ENCODE peak calls at places on chromosomes 12 and 14, in eight cellular contexts. U, K, O, Q, D, X, V and F are unnamed samples.

GRCh38 chr12:7937867-7938506 is 2.0 kb upstream of the SLC2A3 start:
- DNase-seq in K (no peak), U (no peak), V (peak), X (no peak), Q (no peak), D (no peak), O (no peak), F (peak)

GRCh38 chr12:34398366-34398705 is 376.0 kb downstream of the ALG10 start:
- DNase-seq in K (no peak), X (no peak), V (peak), Q (no peak), U (peak), O (peak), D (peak), F (no peak)

GRCh38 chr14:45716506-45716905 is 463.5 kb upstream of the MIS18BP1 start:
- DNase-seq in V (no peak), O (no peak), Q (no peak), U (no peak), X (no peak), K (no peak), D (no peak), F (no peak)

GRCh38 chr14:82342596-82342995 is 808.9 kb upstream of the SEL1L start:
- DNase-seq in K (no peak), V (no peak), U (no peak), D (no peak), O (no peak), X (no peak), Q (no peak), F (no peak)

GRCh38 chr12:104733717-104734175 is 224.3 kb downstream of the SLC41A2 start:
- DNase-seq in U (peak), O (peak), V (no peak), X (no peak), K (no peak), Q (no peak), D (no peak), F (no peak)

GRCh38 chr14:104400355-104400754 is 179.2 kb upstream of the C14orf180 start:
- DNase-seq in Q (no peak), D (no peak), V (peak), O (no peak), U (no peak), X (no peak), K (no peak), F (no peak)

GRCh38 chr14:87334997-87335675 is 657.8 kb downstream of the GALC start:
- DNase-seq in K (no peak), O (no peak), Q (no peak), D (peak), V (no peak), X (no peak), U (no peak), F (no peak)

GRCh38 chr12:119988440-119988787 is 622 bp upstream of the BICDL1 start:
- DNase-seq in X (peak), D (peak), O (no peak), V (peak), Q (no peak), K (no peak), U (no peak), F (peak)

GRCh38 chr14:70086685-70087379 is 101.9 kb downstream of the SLC8A3 start:
- DNase-seq in V (no peak), U (peak), X (no peak), D (peak), O (peak), Q (peak), K (no peak), F (peak)

GRCh38 chr14:37588667-37588955 is 6.4 kb downstream of the FOXA1 start:
- DNase-seq in U (no peak), V (no peak), D (no peak), Q (no peak), K (no peak), O (no peak), X (no peak), F (no peak)

GRCh38 chr12:52175411-52176350 is 16.1 kb downstream of the KRT80 start:
- DNase-seq in X (no peak), U (no peak), O (peak), Q (no peak), V (peak), K (no peak), D (no peak), F (no peak)

GRCh38 chr12:84696281-84696680 is 216.3 kb downstream of the SLC6A15 start:
- DNase-seq in U (no peak), O (no peak), K (no peak), Q (no peak), V (no peak), X (no peak), D (no peak), F (no peak)

GRCh38 chr14:46048127-46048526 is 603.5 kb downstream of the RPL10L start:
- DNase-seq in V (peak), U (peak), X (no peak), Q (no peak), O (peak), D (peak), K (no peak), F (peak)

GRCh38 chr12:109310247-109311125 is 1.4 kb upstream of the FOXN4 start:
- DNase-seq in U (peak), X (no peak), O (peak), Q (no peak), D (no peak), V (peak), K (no peak), F (no peak)